ENCODE peak calls at places on chromosome 4, in eight cellular contexts. K, I, P, G, L, Z, H and X are unnamed samples.

GRCh38 chr4:52106142-52106541 is 55.0 kb downstream of the SPATA18 start:
- DNase-seq in K (no peak), H (no peak), I (no peak), L (no peak), P (no peak), Z (no peak), G (no peak), X (no peak)

GRCh38 chr4:118732591-118733330 is 47.6 kb downstream of the METTL14 start:
- DNase-seq in P (no peak), I (no peak), H (peak), Z (no peak), L (peak), K (no peak), G (no peak), X (no peak)

GRCh38 chr4:177246636-177247584 is 62.8 kb upstream of the NEIL3 start:
- DNase-seq in K (no peak), L (peak), H (peak), G (no peak), P (no peak), Z (no peak), I (no peak), X (no peak)

GRCh38 chr4:57055873-57056272 is 54.3 kb downstream of the IGFBP7 start:
- DNase-seq in Z (no peak), P (no peak), H (no peak), K (no peak), I (no peak), L (no peak), G (no peak), X (peak)

GRCh38 chr4:54493862-54494261 is 163.9 kb upstream of the KIT start:
- DNase-seq in L (no peak), Z (no peak), H (no peak), K (no peak), I (no peak), P (no peak), G (no peak), X (no peak)

GRCh38 chr4:54085284-54085683 is 14.7 kb upstream of the GSX2 start:
- DNase-seq in I (no peak), K (no peak), Z (no peak), P (no peak), H (peak), L (peak), G (peak), X (peak)

GRCh38 chr4:148163011-148163410 is 279.2 kb downstream of the NR3C2 start:
- DNase-seq in H (no peak), P (no peak), K (no peak), L (no peak), G (no peak), Z (no peak), I (no peak), X (no peak)

GRCh38 chr4:21806991-21807390 is 141.6 kb downstream of the KCNIP4 start:
- DNase-seq in H (peak), Z (no peak), G (no peak), K (no peak), P (no peak), L (no peak), I (no peak), X (no peak)

GRCh38 chr4:168683595-168683994 is 186.7 kb downstream of the PALLD start:
- DNase-seq in I (no peak), P (no peak), K (no peak), Z (no peak), G (no peak), H (peak), L (peak), X (no peak)

GRCh38 chr4:186642530-186642929 is 81.1 kb downstream of the FAT1 start:
- DNase-seq in I (no peak), H (no peak), Z (no peak), K (no peak), L (no peak), P (no peak), G (no peak), X (no peak)

GRCh38 chr4:137203601-137204000 is 328.7 kb downstream of the PCDH18 start:
- DNase-seq in H (no peak), G (no peak), Z (no peak), I (no peak), L (peak), P (no peak), K (no peak), X (no peak)

GRCh38 chr4:53489279-53489889 is 101.9 kb downstream of the LNX1 start:
- DNase-seq in H (peak), K (no peak), Z (no peak), P (no peak), I (no peak), G (no peak), L (peak), X (no peak)

GRCh38 chr4:1249731-1250526 is 999 bp upstream of the CTBP1 start:
- DNase-seq in G (no peak), K (peak), L (peak), I (peak), Z (no peak), P (no peak), H (peak), X (no peak)

GRCh38 chr4:184755278-184755677 is 21.4 kb upstream of the CENPU start:
- DNase-seq in P (no peak), Z (no peak), I (no peak), K (no peak), L (peak), G (no peak), H (peak), X (no peak)

GRCh38 chr4:140448830-140449229 is 21.4 kb upstream of the CLGN start:
- DNase-seq in I (no peak), P (no peak), H (no peak), L (peak), G (no peak), K (no peak), Z (no peak), X (no peak)

GRCh38 chr4:6184169-6184568 is 16.2 kb downstream of the JAKMIP1 start:
- DNase-seq in L (no peak), Z (no peak), H (no peak), I (no peak), K (no peak), G (no peak), P (no peak), X (peak)

GRCh38 chr4:23819041-23819511 is 70.8 kb downstream of the PPARGC1A start:
- DNase-seq in I (no peak), K (no peak), L (peak), H (no peak), Z (no peak), P (no peak), G (no peak), X (peak)

GRCh38 chr4:163467371-163467770 is 6.2 kb downstream of the TKTL2 start:
- DNase-seq in I (no peak), L (peak), H (no peak), K (no peak), P (no peak), G (no peak), Z (no peak), X (no peak)

GRCh38 chr4:24642941-24643628 is 58.7 kb upstream of the DHX15 start:
- DNase-seq in H (peak), L (peak), Z (no peak), G (no peak), K (no peak), I (no peak), P (peak), X (no peak)

GRCh38 chr4:184669251-184669650 is 19.7 kb downstream of the PRIMPOL start:
- DNase-seq in I (no peak), H (no peak), P (no peak), G (no peak), K (no peak), L (no peak), Z (no peak), X (no peak)

GRCh38 chr4:26937567-26937966 is 76.9 kb downstream of the STIM2 start:
- DNase-seq in H (no peak), G (no peak), Z (no peak), L (no peak), K (no peak), P (no peak), I (no peak), X (no peak)

GRCh38 chr4:122826000-122826595 is 533 bp upstream of the FGF2 start:
- DNase-seq in G (no peak), H (peak), L (peak), I (no peak), P (no peak), Z (no peak), K (no peak), X (no peak)

GRCh38 chr4:21467551-21467950 is 481.0 kb downstream of the KCNIP4 start:
- DNase-seq in L (no peak), G (no peak), H (no peak), P (no peak), K (no peak), Z (no peak), I (no peak), X (no peak)

GRCh38 chr4:6372649-6373525 is 99.5 kb downstream of the PPP2R2C start:
- DNase-seq in P (peak), G (no peak), L (peak), K (no peak), I (no peak), Z (no peak), H (peak), X (no peak)

GRCh38 chr4:125734504-125734903 is 419.7 kb downstream of the FAT4 start:
- DNase-seq in P (no peak), I (no peak), H (no peak), Z (no peak), L (no peak), K (no peak), G (no peak), X (no peak)

GRCh38 chr4:48237996-48238645 is 31.5 kb downstream of the TEC start:
- DNase-seq in I (no peak), P (peak), K (no peak), G (no peak), H (peak), L (peak), Z (no peak), X (no peak)